ENCODE peak calls at places on chromosomes 11 and 22, in four cellular contexts. One of them, this sample, is unnamed.

GRCh38 chr11:83363280-83363679 is 77.1 kb upstream of the CCDC90B start:
- DNase-seq in endothelial cell of umbilical vein: no peak
- DNase-seq in astrocyte of the spinal cord: no peak
- DNase-seq in cardiac fibroblast: no peak
- DNase-seq in this sample: no peak

GRCh38 chr22:48342732-48343131 is 1484.9 kb downstream of the BRD1 start:
- DNase-seq in cardiac fibroblast: no peak
- DNase-seq in astrocyte of the spinal cord: no peak
- DNase-seq in endothelial cell of umbilical vein: no peak
- DNase-seq in this sample: no peak

GRCh38 chr11:75510011-75510595 is 15.6 kb downstream of the GDPD5 start:
- DNase-seq in cardiac fibroblast: no peak
- DNase-seq in astrocyte of the spinal cord: no peak
- DNase-seq in endothelial cell of umbilical vein: no peak
- DNase-seq in this sample: no peak

GRCh38 chr11:124762624-124763155 is 600 bp upstream of the ESAM start:
- DNase-seq in endothelial cell of umbilical vein: no peak
- DNase-seq in astrocyte of the spinal cord: no peak
- DNase-seq in cardiac fibroblast: no peak
- DNase-seq in this sample: no peak

GRCh38 chr11:47506363-47506762 is 46.6 kb downstream of the CELF1 start:
- DNase-seq in astrocyte of the spinal cord: no peak
- DNase-seq in cardiac fibroblast: no peak
- DNase-seq in endothelial cell of umbilical vein: no peak
- DNase-seq in this sample: no peak

GRCh38 chr22:45438364-45438763 is 24.9 kb downstream of the RIBC2 start:
- DNase-seq in astrocyte of the spinal cord: no peak
- DNase-seq in cardiac fibroblast: no peak
- DNase-seq in endothelial cell of umbilical vein: no peak
- DNase-seq in this sample: no peak

GRCh38 chr11:47443028-47443700 is 5.8 kb downstream of the RAPSN start:
- DNase-seq in cardiac fibroblast: no peak
- DNase-seq in astrocyte of the spinal cord: no peak
- DNase-seq in endothelial cell of umbilical vein: no peak
- DNase-seq in this sample: no peak

GRCh38 chr11:45185228-45185729 is 38.8 kb downstream of the PRDM11 start:
- DNase-seq in endothelial cell of umbilical vein: no peak
- DNase-seq in astrocyte of the spinal cord: no peak
- DNase-seq in cardiac fibroblast: no peak
- DNase-seq in this sample: no peak

GRCh38 chr11:45982656-45983470 is 60.4 kb downstream of the LARGE2 start:
- DNase-seq in endothelial cell of umbilical vein: peak
- DNase-seq in astrocyte of the spinal cord: peak
- DNase-seq in cardiac fibroblast: peak
- DNase-seq in this sample: no peak

GRCh38 chr11:7511405-7511804 is 2.4 kb upstream of the PPFIBP2 start:
- DNase-seq in astrocyte of the spinal cord: no peak
- DNase-seq in cardiac fibroblast: no peak
- DNase-seq in endothelial cell of umbilical vein: peak
- DNase-seq in this sample: no peak

GRCh38 chr11:114269498-114269897 is 26.7 kb upstream of the NNMT start:
- DNase-seq in endothelial cell of umbilical vein: no peak
- DNase-seq in astrocyte of the spinal cord: no peak
- DNase-seq in cardiac fibroblast: no peak
- DNase-seq in this sample: no peak

GRCh38 chr11:27392715-27393114 is 29.7 kb upstream of the CCDC34 start:
- DNase-seq in astrocyte of the spinal cord: peak
- DNase-seq in cardiac fibroblast: peak
- DNase-seq in endothelial cell of umbilical vein: peak
- DNase-seq in this sample: no peak

GRCh38 chr22:41482319-41482935 is 13.5 kb downstream of the ACO2 start:
- DNase-seq in astrocyte of the spinal cord: peak
- DNase-seq in endothelial cell of umbilical vein: no peak
- DNase-seq in cardiac fibroblast: peak
- DNase-seq in this sample: no peak

GRCh38 chr11:72237112-72237931 is 6.7 kb downstream of the PHOX2A start:
- DNase-seq in endothelial cell of umbilical vein: no peak
- DNase-seq in cardiac fibroblast: no peak
- DNase-seq in astrocyte of the spinal cord: no peak
- DNase-seq in this sample: no peak

GRCh38 chr11:62004473-62004872 is 37.0 kb upstream of the FTH1 start:
- DNase-seq in endothelial cell of umbilical vein: peak
- DNase-seq in cardiac fibroblast: peak
- DNase-seq in astrocyte of the spinal cord: peak
- DNase-seq in this sample: no peak

GRCh38 chr11:111355956-111356659 is 23.0 kb downstream of the POU2AF1 start:
- DNase-seq in endothelial cell of umbilical vein: no peak
- DNase-seq in cardiac fibroblast: no peak
- DNase-seq in astrocyte of the spinal cord: no peak
- DNase-seq in this sample: no peak

GRCh38 chr22:50138036-50138435 is 32.5 kb upstream of the PANX2 start:
- DNase-seq in cardiac fibroblast: no peak
- DNase-seq in endothelial cell of umbilical vein: no peak
- DNase-seq in astrocyte of the spinal cord: no peak
- DNase-seq in this sample: no peak

GRCh38 chr11:124725719-124726105 is 14.0 kb upstream of the NRGN start:
- DNase-seq in astrocyte of the spinal cord: peak
- DNase-seq in cardiac fibroblast: peak
- DNase-seq in endothelial cell of umbilical vein: peak
- DNase-seq in this sample: no peak

GRCh38 chr11:130622126-130622525 is 173.7 kb downstream of the ADAMTS15 start:
- DNase-seq in cardiac fibroblast: no peak
- DNase-seq in endothelial cell of umbilical vein: no peak
- DNase-seq in astrocyte of the spinal cord: no peak
- DNase-seq in this sample: no peak

GRCh38 chr22:46090631-46091201 is 59.6 kb upstream of the PPARA start:
- DNase-seq in cardiac fibroblast: peak
- DNase-seq in endothelial cell of umbilical vein: no peak
- DNase-seq in astrocyte of the spinal cord: peak
- DNase-seq in this sample: no peak

GRCh38 chr11:106998126-106998525 is 20.1 kb downstream of the GUCY1A2 start:
- DNase-seq in astrocyte of the spinal cord: peak
- DNase-seq in endothelial cell of umbilical vein: no peak
- DNase-seq in cardiac fibroblast: peak
- DNase-seq in this sample: no peak

GRCh38 chr11:135074397-135074998 is 662.5 kb upstream of the B3GAT1 start:
- DNase-seq in cardiac fibroblast: peak
- DNase-seq in astrocyte of the spinal cord: no peak
- DNase-seq in endothelial cell of umbilical vein: peak
- DNase-seq in this sample: no peak

GRCh38 chr11:3111919-3112690 is 53.0 kb downstream of the OSBPL5 start:
- DNase-seq in astrocyte of the spinal cord: no peak
- DNase-seq in cardiac fibroblast: peak
- DNase-seq in endothelial cell of umbilical vein: no peak
- DNase-seq in this sample: no peak

GRCh38 chr22:27203276-27203660 is 545.9 kb downstream of the MIAT start:
- DNase-seq in endothelial cell of umbilical vein: no peak
- DNase-seq in astrocyte of the spinal cord: no peak
- DNase-seq in cardiac fibroblast: no peak
- DNase-seq in this sample: no peak

GRCh38 chr11:27196040-27196897 is 155.7 kb downstream of the BBOX1 start:
- DNase-seq in endothelial cell of umbilical vein: no peak
- DNase-seq in cardiac fibroblast: no peak
- DNase-seq in astrocyte of the spinal cord: no peak
- DNase-seq in this sample: no peak

GRCh38 chr22:36144886-36145541 is 15.5 kb downstream of the APOL3 start:
- DNase-seq in astrocyte of the spinal cord: peak
- DNase-seq in cardiac fibroblast: peak
- DNase-seq in endothelial cell of umbilical vein: peak
- DNase-seq in this sample: no peak

GRCh38 chr11:125351045-125351867 is 144.8 kb downstream of the FEZ1 start:
- DNase-seq in cardiac fibroblast: no peak
- DNase-seq in endothelial cell of umbilical vein: no peak
- DNase-seq in astrocyte of the spinal cord: no peak
- DNase-seq in this sample: no peak

GRCh38 chr11:113645593-113646349 is 60.3 kb downstream of the TMPRSS5 start:
- DNase-seq in astrocyte of the spinal cord: no peak
- DNase-seq in endothelial cell of umbilical vein: no peak
- DNase-seq in cardiac fibroblast: no peak
- DNase-seq in this sample: no peak

DNA sequence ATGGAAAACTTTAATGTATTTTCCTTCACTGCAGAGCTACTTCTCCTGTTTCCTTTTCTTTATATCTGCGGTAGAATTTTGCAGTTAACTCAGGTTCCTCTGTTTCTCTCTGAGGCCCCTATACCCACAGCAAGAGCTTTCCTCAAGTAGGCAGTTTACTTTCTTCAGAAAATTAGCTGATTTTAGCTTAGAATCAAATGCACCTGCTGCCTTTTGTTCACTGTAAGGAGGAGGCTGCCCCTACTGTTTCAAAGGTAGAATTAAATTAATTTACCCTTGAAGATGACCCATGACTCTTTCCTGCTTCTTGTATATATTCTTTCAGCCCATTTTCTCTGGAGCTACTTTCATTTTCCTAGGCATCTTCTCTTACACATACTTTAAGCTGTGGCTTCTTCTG is 68.7 kb upstream of the GDPD4 start:
- DNase-seq in cardiac fibroblast: no peak
- DNase-seq in endothelial cell of umbilical vein: no peak
- DNase-seq in astrocyte of the spinal cord: no peak
- DNase-seq in this sample: no peak
- TF ChIP-seq CTCF in cardiac fibroblast: no peak
- TF ChIP-seq CTCF in endothelial cell of umbilical vein: no peak
- TF ChIP-seq CTCF in astrocyte of the spinal cord: no peak
- TF ChIP-seq CTCF in this sample: no peak

GRCh38 chr11:93196816-93197382 is 892 bp downstream of the SLC36A4 start:
- DNase-seq in cardiac fibroblast: no peak
- DNase-seq in endothelial cell of umbilical vein: no peak
- DNase-seq in astrocyte of the spinal cord: no peak
- DNase-seq in this sample: no peak
- TF ChIP-seq CTCF in cardiac fibroblast: peak
- TF ChIP-seq CTCF in endothelial cell of umbilical vein: peak
- TF ChIP-seq CTCF in astrocyte of the spinal cord: peak
- TF ChIP-seq CTCF in this sample: peak

GRCh38 chr11:131739243-131739882 is 368.9 kb downstream of the NTM start:
- DNase-seq in cardiac fibroblast: no peak
- DNase-seq in endothelial cell of umbilical vein: no peak
- DNase-seq in astrocyte of the spinal cord: no peak
- DNase-seq in this sample: no peak

GRCh38 chr11:131734871-131735270 is 364.5 kb downstream of the NTM start:
- DNase-seq in astrocyte of the spinal cord: no peak
- DNase-seq in cardiac fibroblast: no peak
- DNase-seq in endothelial cell of umbilical vein: peak
- DNase-seq in this sample: no peak

DNA sequence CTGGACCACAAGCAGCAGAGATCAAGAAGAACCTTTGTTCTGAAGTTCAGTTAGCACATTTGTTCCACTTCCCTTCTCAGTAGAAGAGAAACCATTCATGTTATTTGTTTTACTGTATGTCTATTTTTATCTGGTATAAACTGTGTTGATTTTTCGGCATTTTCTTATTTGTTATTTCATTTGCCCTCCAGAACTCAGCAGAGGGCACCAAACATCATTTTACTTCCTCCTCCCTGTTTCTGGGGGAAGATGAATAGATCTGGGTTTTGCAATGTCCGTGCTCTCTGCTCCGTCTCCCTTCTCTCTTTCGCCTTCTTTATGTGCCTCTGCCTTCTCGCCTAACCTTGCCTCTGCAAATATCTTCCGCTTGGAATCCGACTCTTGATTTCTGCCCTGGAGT is 366.9 kb downstream of the NTM start:
- DNase-seq in astrocyte of the spinal cord: peak
- DNase-seq in endothelial cell of umbilical vein: no peak
- DNase-seq in cardiac fibroblast: peak
- DNase-seq in this sample: no peak
- TF ChIP-seq CTCF in astrocyte of the spinal cord: no peak
- TF ChIP-seq CTCF in endothelial cell of umbilical vein: no peak
- TF ChIP-seq CTCF in cardiac fibroblast: no peak
- TF ChIP-seq CTCF in this sample: no peak

GRCh38 chr11:66543263-66544107 is 2.4 kb downstream of the ZDHHC24 start:
- DNase-seq in astrocyte of the spinal cord: peak
- DNase-seq in endothelial cell of umbilical vein: peak
- DNase-seq in cardiac fibroblast: peak
- DNase-seq in this sample: peak
- TF ChIP-seq CTCF in astrocyte of the spinal cord: peak
- TF ChIP-seq CTCF in endothelial cell of umbilical vein: peak
- TF ChIP-seq CTCF in cardiac fibroblast: peak
- TF ChIP-seq CTCF in this sample: peak

GRCh38 chr11:108121274-108122155 is at the start of gene ACAT1:
- DNase-seq in astrocyte of the spinal cord: peak
- DNase-seq in endothelial cell of umbilical vein: peak
- DNase-seq in cardiac fibroblast: peak
- DNase-seq in this sample: peak
- TF ChIP-seq CTCF in astrocyte of the spinal cord: peak
- TF ChIP-seq CTCF in endothelial cell of umbilical vein: peak
- TF ChIP-seq CTCF in cardiac fibroblast: peak
- TF ChIP-seq CTCF in this sample: no peak

DNA sequence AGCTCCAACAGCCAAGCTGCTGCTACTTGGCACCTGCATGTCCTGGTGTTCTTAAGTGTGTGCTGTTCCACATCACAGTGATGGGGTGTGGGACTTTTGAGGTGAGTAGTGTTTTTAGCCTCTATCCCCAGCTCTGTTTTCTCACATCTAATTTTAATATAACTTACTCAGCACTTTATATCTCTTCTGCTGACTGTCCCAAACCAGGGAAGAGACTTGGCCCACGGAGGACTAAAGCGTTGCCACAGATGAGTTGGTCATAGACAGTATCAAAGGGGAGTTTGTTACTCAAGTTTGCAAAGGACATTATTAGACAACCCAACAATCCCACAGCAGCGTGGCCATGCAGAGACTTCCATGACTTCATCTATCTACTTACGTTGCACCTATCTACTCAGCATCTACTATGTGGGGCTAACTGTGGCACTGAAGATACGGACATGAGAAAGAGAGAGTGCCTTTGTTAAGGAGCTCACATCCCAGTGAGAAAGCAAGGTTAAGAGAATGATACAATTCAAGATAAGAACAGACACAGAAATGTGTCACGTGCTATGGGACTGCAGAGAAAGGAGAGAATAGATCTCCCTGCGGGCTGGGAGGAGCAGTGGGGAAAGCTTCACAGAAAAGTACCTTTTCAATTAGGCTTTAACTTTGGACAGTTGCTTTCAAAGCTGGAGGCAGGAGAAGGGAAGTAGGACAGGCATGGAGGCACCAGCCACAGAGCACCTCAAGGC is 82.4 kb downstream of the ME3 start:
- DNase-seq in astrocyte of the spinal cord: no peak
- DNase-seq in cardiac fibroblast: no peak
- DNase-seq in endothelial cell of umbilical vein: no peak
- DNase-seq in this sample: no peak
- TF ChIP-seq CTCF in astrocyte of the spinal cord: no peak
- TF ChIP-seq CTCF in cardiac fibroblast: no peak
- TF ChIP-seq CTCF in endothelial cell of umbilical vein: no peak
- TF ChIP-seq CTCF in this sample: no peak

GRCh38 chr11:90908074-90908473 is 685.2 kb upstream of the CHORDC1 start:
- DNase-seq in cardiac fibroblast: peak
- DNase-seq in endothelial cell of umbilical vein: peak
- DNase-seq in astrocyte of the spinal cord: peak
- DNase-seq in this sample: no peak
- TF ChIP-seq CTCF in cardiac fibroblast: no peak
- TF ChIP-seq CTCF in endothelial cell of umbilical vein: no peak
- TF ChIP-seq CTCF in astrocyte of the spinal cord: peak
- TF ChIP-seq CTCF in this sample: no peak

DNA sequence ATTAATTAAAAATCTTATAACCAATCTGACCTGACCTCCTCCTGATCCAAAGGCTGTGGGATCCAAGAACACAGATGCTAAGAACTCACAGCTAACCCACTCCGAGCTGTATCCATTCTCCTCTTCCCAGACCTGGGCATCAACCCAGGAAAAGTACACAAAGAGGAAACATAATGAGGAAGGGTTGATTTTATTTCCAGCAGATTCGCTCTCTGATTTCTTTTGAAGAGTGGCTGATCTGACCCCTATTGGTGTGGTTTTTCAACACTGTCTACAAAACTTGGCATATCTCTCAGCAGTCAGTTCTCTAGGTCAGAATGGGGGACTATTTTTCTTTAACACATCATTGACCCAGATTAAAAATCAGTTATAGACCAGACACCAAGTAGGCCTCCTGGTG is 201.9 kb upstream of the UBASH3B start:
- DNase-seq in endothelial cell of umbilical vein: no peak
- DNase-seq in cardiac fibroblast: no peak
- DNase-seq in astrocyte of the spinal cord: no peak
- DNase-seq in this sample: no peak
- TF ChIP-seq CTCF in endothelial cell of umbilical vein: no peak
- TF ChIP-seq CTCF in cardiac fibroblast: no peak
- TF ChIP-seq CTCF in astrocyte of the spinal cord: no peak
- TF ChIP-seq CTCF in this sample: no peak